ENCODE peak calls at places on chromosomes 1 and 21, in seven cellular contexts. O is NCI-H1694 treated with DMSO at 0.1 percent for 48 hours; D is activated CD4-positive, alpha-beta T cell treated with anti-CD3 and anti-CD28 coated beads, Interleukin-2, amount 50 U/mL, for 24 hours; C is endodermal cell; T is mucosa of descending colon; S is dorsolateral prefrontal cortex; A is activated T-cell treated with anti-CD3 and anti-CD28 coated beads, Interleukin-2, amount 50 U/mL, for 72 hours. U is an unnamed sample.

GRCh38 chr1:68116643-68117235 is 66.3 kb upstream of the DIRAS3 start:
- DNase-seq in S (peak), A (peak), O (peak), T (peak), D (peak), C (peak), U (peak)

GRCh38 chr1:109250454-109251276 is 1.3 kb downstream of the CELSR2 start:
- DNase-seq in T (no peak), S (no peak), O (no peak), A (no peak), C (no peak), D (no peak), U (no peak)

GRCh38 chr1:182249201-182249676 is 142.4 kb downstream of the GLUL start:
- DNase-seq in A (peak), C (peak), D (no peak), S (no peak), O (no peak), T (peak), U (no peak)

GRCh38 chr21:31837613-31838390 is 35.0 kb upstream of the HUNK start:
- DNase-seq in S (peak), A (no peak), C (no peak), O (no peak), D (no peak), T (peak), U (no peak)

GRCh38 chr1:7529917-7530316 is 241.2 kb upstream of the VAMP3 start:
- DNase-seq in T (no peak), A (no peak), D (no peak), C (no peak), S (no peak), O (no peak), U (no peak)

GRCh38 chr1:48728599-48728998 is 48.1 kb downstream of the BEND5 start:
- DNase-seq in T (no peak), C (no peak), A (no peak), D (no peak), O (no peak), S (no peak), U (no peak)

GRCh38 chr1:156852414-156852874 is 6.5 kb downstream of the INSRR start:
- DNase-seq in T (peak), C (no peak), D (no peak), O (peak), S (peak), A (no peak), U (peak)

GRCh38 chr1:98027044-98027443 is 106.2 kb upstream of the DPYD start:
- DNase-seq in C (no peak), O (no peak), S (no peak), D (no peak), T (no peak), A (no peak), U (no peak)

GRCh38 chr1:191065346-191065745 is 587.7 kb upstream of the BRINP3 start:
- DNase-seq in D (no peak), S (no peak), C (no peak), A (no peak), O (no peak), T (no peak), U (no peak)

GRCh38 chr1:48062353-48062752 is 65.2 kb upstream of the TRABD2B start:
- DNase-seq in C (no peak), D (no peak), A (no peak), S (no peak), T (no peak), O (no peak), U (no peak)

GRCh38 chr1:22711071-22711470 is 432 bp downstream of the EPHB2 start:
- DNase-seq in D (no peak), T (no peak), O (no peak), A (no peak), C (peak), S (no peak), U (no peak)

GRCh38 chr1:221776495-221777413 is 34.9 kb upstream of the DUSP10 start:
- DNase-seq in D (no peak), A (no peak), S (no peak), C (no peak), T (no peak), O (no peak), U (no peak)